ENCODE peak calls at places on chromosomes 7 and 10, in ten cellular contexts. One of them, this sample, is unnamed.

GRCh38 chr7:150519310-150519709 is 4.6 kb downstream of the GIMAP7 start:
- DNase-seq in GM12891: no peak
- DNase-seq in EL: no peak
- DNase-seq in HL-60: no peak
- DNase-seq in choroid plexus epithelial cell: no peak
- DNase-seq in heart left ventricle: no peak
- DNase-seq in AG10803: no peak
- DNase-seq in fibroblast of gingiva: no peak
- DNase-seq in T-helper 9 cell: no peak
- DNase-seq in GM04504: no peak
- DNase-seq in this sample: no peak

GRCh38 chr10:71827828-71828227 is 23.2 kb downstream of the PSAP start:
- DNase-seq in GM12891: no peak
- DNase-seq in EL: no peak
- DNase-seq in HL-60: no peak
- DNase-seq in choroid plexus epithelial cell: no peak
- DNase-seq in heart left ventricle: peak
- DNase-seq in AG10803: no peak
- DNase-seq in fibroblast of gingiva: no peak
- DNase-seq in T-helper 9 cell: no peak
- DNase-seq in GM04504: no peak
- DNase-seq in this sample: no peak

GRCh38 chr10:96967847-96968246 is 135.7 kb downstream of the LCOR start:
- DNase-seq in GM12891: no peak
- DNase-seq in EL: peak
- DNase-seq in HL-60: no peak
- DNase-seq in choroid plexus epithelial cell: peak
- DNase-seq in heart left ventricle: no peak
- DNase-seq in AG10803: peak
- DNase-seq in fibroblast of gingiva: no peak
- DNase-seq in T-helper 9 cell: no peak
- DNase-seq in GM04504: peak
- DNase-seq in this sample: no peak

GRCh38 chr7:107854454-107854853 is 36.5 kb upstream of the DLD start:
- DNase-seq in GM12891: no peak
- DNase-seq in EL: no peak
- DNase-seq in HL-60: no peak
- DNase-seq in choroid plexus epithelial cell: no peak
- DNase-seq in heart left ventricle: no peak
- DNase-seq in AG10803: no peak
- DNase-seq in fibroblast of gingiva: peak
- DNase-seq in T-helper 9 cell: no peak
- DNase-seq in GM04504: no peak
- DNase-seq in this sample: no peak

GRCh38 chr10:3248526-3249255 is 76.1 kb upstream of the PITRM1 start:
- DNase-seq in GM12891: no peak
- DNase-seq in EL: peak
- DNase-seq in HL-60: no peak
- DNase-seq in choroid plexus epithelial cell: peak
- DNase-seq in heart left ventricle: no peak
- DNase-seq in AG10803: peak
- DNase-seq in fibroblast of gingiva: peak
- DNase-seq in T-helper 9 cell: no peak
- DNase-seq in GM04504: peak
- DNase-seq in this sample: no peak

GRCh38 chr7:43674559-43675436 is 54.5 kb downstream of the COA1 start:
- DNase-seq in GM12891: no peak
- DNase-seq in EL: peak
- DNase-seq in HL-60: no peak
- DNase-seq in choroid plexus epithelial cell: peak
- DNase-seq in heart left ventricle: no peak
- DNase-seq in AG10803: peak
- DNase-seq in fibroblast of gingiva: peak
- DNase-seq in T-helper 9 cell: no peak
- DNase-seq in GM04504: peak
- DNase-seq in this sample: no peak

GRCh38 chr7:102320181-102320580 is 33.5 kb downstream of the SH2B2 start:
- DNase-seq in GM12891: peak
- DNase-seq in EL: no peak
- DNase-seq in HL-60: no peak
- DNase-seq in choroid plexus epithelial cell: no peak
- DNase-seq in heart left ventricle: no peak
- DNase-seq in AG10803: no peak
- DNase-seq in fibroblast of gingiva: no peak
- DNase-seq in T-helper 9 cell: no peak
- DNase-seq in GM04504: no peak
- DNase-seq in this sample: peak

GRCh38 chr10:7245505-7245904 is 165.3 kb downstream of the SFMBT2 start:
- DNase-seq in GM12891: no peak
- DNase-seq in EL: no peak
- DNase-seq in HL-60: no peak
- DNase-seq in choroid plexus epithelial cell: no peak
- DNase-seq in heart left ventricle: no peak
- DNase-seq in AG10803: no peak
- DNase-seq in fibroblast of gingiva: no peak
- DNase-seq in T-helper 9 cell: no peak
- DNase-seq in GM04504: no peak
- DNase-seq in this sample: no peak

GRCh38 chr7:101527844-101528667 is 101.0 kb downstream of the MYL10 start:
- DNase-seq in GM12891: no peak
- DNase-seq in EL: peak
- DNase-seq in HL-60: no peak
- DNase-seq in choroid plexus epithelial cell: no peak
- DNase-seq in heart left ventricle: no peak
- DNase-seq in AG10803: no peak
- DNase-seq in fibroblast of gingiva: peak
- DNase-seq in T-helper 9 cell: no peak
- DNase-seq in GM04504: no peak
- DNase-seq in this sample: peak

GRCh38 chr7:17556247-17556646 is 257.8 kb downstream of the AHR start:
- DNase-seq in GM12891: no peak
- DNase-seq in EL: no peak
- DNase-seq in HL-60: no peak
- DNase-seq in choroid plexus epithelial cell: no peak
- DNase-seq in heart left ventricle: peak
- DNase-seq in AG10803: no peak
- DNase-seq in fibroblast of gingiva: no peak
- DNase-seq in T-helper 9 cell: no peak
- DNase-seq in GM04504: no peak
- DNase-seq in this sample: no peak

This sample was measured in aorta.